ENCODE peak calls at places on chromosomes 5 and 9, in four cellular contexts. I, R, K and Z are unnamed samples.

GRCh38 chr9:92749071-92749933 is 15.3 kb downstream of the BICD2 start:
- DNase-seq in R (peak), I (no peak), K (no peak), Z (no peak)

GRCh38 chr5:76252437-76252836 is 150.6 kb upstream of the IQGAP2 start:
- DNase-seq in K (no peak), I (no peak), R (no peak), Z (no peak)

GRCh38 chr5:113216545-113216944 is 218.2 kb downstream of the TSSK1B start:
- DNase-seq in I (no peak), R (no peak), K (no peak), Z (no peak)

GRCh38 chr9:128902351-128903078 is 18.3 kb upstream of the PHYHD1 start:
- DNase-seq in K (no peak), R (peak), I (no peak), Z (no peak)

GRCh38 chr5:32709789-32710334 is 1.3 kb upstream of the NPR3 start:
- DNase-seq in R (peak), K (peak), I (no peak), Z (peak)

GRCh38 chr5:120985526-120985925 is 521.4 kb downstream of the PRR16 start:
- DNase-seq in I (no peak), R (no peak), K (no peak), Z (no peak)

GRCh38 chr5:88878976-88879375 is 4.0 kb downstream of the MEF2C start:
- DNase-seq in R (no peak), I (no peak), K (peak), Z (peak)

GRCh38 chr9:136793063-136793946 is 2.2 kb downstream of the TMEM141 start:
- DNase-seq in K (no peak), R (no peak), I (no peak), Z (no peak)

GRCh38 chr5:77379558-77380061 is 112.5 kb downstream of the WDR41 start:
- DNase-seq in R (no peak), K (no peak), I (no peak), Z (no peak)

GRCh38 chr9:134449180-134449916 is 123.1 kb downstream of the RXRA start:
- DNase-seq in I (peak), R (peak), K (peak), Z (peak)

GRCh38 chr9:86795861-86796497 is 151.3 kb downstream of the GAS1 start:
- DNase-seq in I (peak), R (no peak), K (peak), Z (peak)

GRCh38 chr5:676699-677076 is 16.5 kb downstream of the TPPP start:
- DNase-seq in K (no peak), R (peak), I (no peak), Z (no peak)

GRCh38 chr5:4295663-4296339 is 700.2 kb downstream of the IRX1 start:
- DNase-seq in I (no peak), K (no peak), R (no peak), Z (peak)

GRCh38 chr5:134957920-134958608 is 9.6 kb upstream of the CATSPER3 start:
- DNase-seq in R (no peak), K (no peak), I (no peak), Z (no peak)

GRCh38 chr5:168409601-168410458 is 76.4 kb upstream of the RARS1 start:
- DNase-seq in K (peak), R (peak), I (no peak), Z (peak)

GRCh38 chr5:124583469-124584350 is 162.7 kb downstream of the ZNF608 start:
- DNase-seq in I (peak), K (peak), R (no peak), Z (peak)

GRCh38 chr5:64766105-64766504 is 2.4 kb downstream of the SREK1IP1 start:
- DNase-seq in I (no peak), K (peak), R (no peak), Z (peak)

GRCh38 chr9:98864257-98865180 is 57.0 kb downstream of the GALNT12 start:
- DNase-seq in K (peak), R (no peak), I (peak), Z (peak)

GRCh38 chr9:76459691-76460635 is 981 bp downstream of the GCNT1 start:
- DNase-seq in I (no peak), R (peak), K (peak), Z (peak)

GRCh38 chr5:142618125-142618524 is 67.8 kb downstream of the FGF1 start:
- DNase-seq in R (no peak), I (no peak), K (peak), Z (peak)

GRCh38 chr5:169980418-169981053 is at the start of gene INSYN2B:
- DNase-seq in R (no peak), K (peak), I (peak), Z (peak)

GRCh38 chr5:79070002-79070567 is 518 bp downstream of the BHMT2 start:
- DNase-seq in K (peak), I (no peak), R (no peak), Z (peak)

GRCh38 chr9:132082188-132082587 is 2.5 kb upstream of the MED27 start:
- DNase-seq in I (no peak), K (no peak), R (no peak), Z (no peak)

GRCh38 chr9:70097187-70097586 is 53.5 kb downstream of the MAMDC2 start:
- DNase-seq in K (no peak), I (no peak), R (no peak), Z (no peak)

GRCh38 chr9:127982912-127983311 is 2.1 kb upstream of the EEIG1 start:
- DNase-seq in R (no peak), I (no peak), K (no peak), Z (no peak)

GRCh38 chr5:96745844-96746531 is 61.8 kb downstream of the ERAP1 start:
- DNase-seq in K (no peak), I (peak), R (no peak), Z (peak)

DNA sequence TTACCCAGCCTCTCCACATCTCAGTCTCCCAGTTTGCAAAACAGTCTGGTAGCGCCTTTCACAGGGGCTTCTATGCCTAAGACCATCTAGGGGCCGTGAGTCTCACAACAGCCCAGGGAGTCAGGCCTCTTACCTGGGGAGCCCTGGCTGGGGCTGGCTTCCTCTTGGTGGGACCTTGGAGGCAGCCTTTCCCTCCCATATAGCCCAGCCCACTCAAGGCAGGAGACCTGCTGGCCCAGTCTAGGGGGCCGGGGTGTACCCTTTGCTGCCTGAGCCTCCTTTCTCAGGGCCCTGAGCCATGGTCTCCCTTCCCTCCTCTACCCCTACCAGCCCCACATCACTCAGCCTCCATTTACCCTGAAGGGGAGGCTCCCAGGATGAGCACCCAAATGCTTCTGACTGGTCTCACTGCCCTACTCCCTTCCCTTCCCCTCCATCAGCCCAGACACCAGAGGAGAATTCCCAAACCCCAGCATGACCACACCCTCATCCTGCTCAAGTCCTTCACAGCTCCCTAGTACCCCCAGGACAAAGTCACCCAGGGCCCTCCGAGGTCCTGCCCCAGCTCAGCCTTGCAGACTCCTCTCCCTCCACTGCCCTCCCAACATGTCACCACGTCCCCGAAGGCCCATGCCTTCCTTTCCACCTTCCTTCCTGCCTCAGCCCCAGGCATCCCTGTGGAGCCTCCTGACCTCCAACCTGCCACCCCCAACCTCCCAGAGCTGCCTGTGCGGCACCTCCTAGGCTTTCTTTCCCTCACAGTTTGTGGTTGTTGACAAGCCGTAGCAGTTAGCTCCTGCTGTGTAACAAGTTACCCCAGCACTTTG is 55.3 kb downstream of the BARX1 start:
- DNase-seq in K (no peak), I (no peak), R (peak), Z (no peak)
- H3K4me3 ChIP-seq in K (no peak), I (no peak), R (no peak), Z (no peak)

DNA sequence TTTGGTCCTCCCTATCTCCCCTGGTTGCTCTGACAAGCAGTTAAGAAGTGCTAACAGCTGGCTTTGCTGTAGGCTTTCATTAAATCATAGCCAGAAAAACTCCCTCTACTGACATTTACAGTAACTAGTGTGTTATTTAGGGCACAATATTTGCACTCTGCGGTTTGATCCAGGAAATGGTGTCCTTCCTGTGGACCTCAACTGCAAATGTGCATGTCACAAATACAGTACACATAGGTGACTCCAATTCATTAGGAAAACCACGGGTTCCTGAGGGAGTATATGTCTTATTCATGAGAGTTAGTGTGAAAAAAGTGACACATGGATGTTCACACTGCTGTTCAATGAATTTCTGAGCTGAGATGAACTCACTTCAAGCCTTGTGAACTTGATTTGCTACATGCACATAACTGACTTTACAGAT is 281.6 kb downstream of the EFNA5 start:
- DNase-seq in I (peak), K (peak), R (no peak), Z (peak)
- TF ChIP-seq CTCF in I (no peak), K (no peak), R (no peak), Z (peak)

DNA sequence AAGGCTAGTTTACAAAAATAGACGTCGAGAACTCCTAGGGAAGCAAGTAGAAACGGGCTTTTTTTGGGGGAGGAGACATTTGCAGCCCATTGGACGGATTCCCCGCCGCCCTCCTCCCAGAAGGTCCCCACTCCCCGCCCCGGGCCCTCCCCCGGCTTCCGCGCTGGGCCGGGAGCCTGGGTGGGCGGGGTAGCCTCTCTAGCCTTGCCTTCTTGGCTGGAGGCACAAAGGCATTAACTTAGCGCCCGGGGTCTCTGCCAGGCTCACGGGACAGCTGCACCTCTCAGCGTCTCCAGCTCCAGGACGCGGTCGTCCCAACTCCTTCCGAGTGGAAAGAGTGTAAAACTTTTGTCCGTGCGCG is at the start of gene DMRTA1:
- DNase-seq in K (peak), R (peak), I (no peak), Z (peak)
- H3K4me3 ChIP-seq in K (peak), R (peak), I (peak), Z (peak)

DNA sequence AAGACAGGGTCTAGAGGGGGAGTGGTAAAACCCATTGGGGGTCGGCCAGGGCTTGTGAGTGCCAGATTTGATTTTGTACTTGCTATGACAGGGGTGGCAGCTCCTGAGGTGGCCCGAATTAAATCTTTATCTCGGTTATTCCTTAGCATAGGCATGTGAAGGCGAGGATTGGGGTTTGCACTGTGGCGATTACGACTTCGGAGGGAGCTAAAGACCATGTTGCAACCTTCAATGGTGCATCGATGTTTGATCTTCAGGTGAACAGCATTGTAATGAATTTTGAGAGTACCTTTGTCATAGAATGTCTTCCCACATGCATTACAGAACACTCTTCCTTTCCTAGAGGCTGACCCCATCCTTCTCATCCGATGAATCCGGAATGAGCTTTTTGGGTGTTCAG is 433.9 kb downstream of the BNC2 start:
- DNase-seq in R (no peak), I (no peak), K (no peak), Z (no peak)
- TF ChIP-seq CTCF in R (no peak), I (no peak), K (no peak), Z (no peak)

DNA sequence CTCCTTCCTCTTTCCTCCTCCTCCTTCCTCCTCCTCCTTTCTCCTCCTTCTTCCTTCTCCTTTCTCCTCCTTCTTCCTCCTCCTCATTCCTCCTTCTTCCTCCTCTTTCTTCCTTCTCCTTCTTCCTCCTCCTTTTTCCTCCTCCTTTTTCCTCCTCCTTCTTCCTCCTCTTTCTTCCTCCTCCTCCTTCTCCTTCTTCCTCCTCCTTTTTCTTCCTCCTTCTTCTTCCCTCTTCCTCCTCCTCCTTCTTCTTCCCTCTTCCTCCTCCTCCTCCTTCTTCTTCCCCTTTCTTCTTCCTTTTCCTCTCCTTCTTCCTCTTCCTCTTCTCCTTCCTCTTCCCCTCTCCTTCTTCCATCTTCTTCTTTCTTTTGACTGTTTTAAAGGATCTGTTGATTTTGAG is 538.8 kb downstream of the TMEM38B start:
- DNase-seq in K (no peak), I (no peak), R (no peak), Z (no peak)
- H3K4me3 ChIP-seq in K (no peak), I (no peak), R (no peak), Z (no peak)

GRCh38 chr9:115694991-115695390 is 458.6 kb upstream of the PAPPA start:
- DNase-seq in R (no peak), K (peak), I (no peak), Z (peak)

GRCh38 chr9:115691097-115691496 is 462.5 kb upstream of the PAPPA start:
- DNase-seq in I (peak), R (no peak), K (peak), Z (peak)

GRCh38 chr9:115689331-115689730 is 464.3 kb upstream of the PAPPA start:
- DNase-seq in K (no peak), R (no peak), I (no peak), Z (no peak)

GRCh38 chr9:115691686-115692085 is 461.9 kb upstream of the PAPPA start:
- DNase-seq in K (peak), R (no peak), I (peak), Z (peak)

DNA sequence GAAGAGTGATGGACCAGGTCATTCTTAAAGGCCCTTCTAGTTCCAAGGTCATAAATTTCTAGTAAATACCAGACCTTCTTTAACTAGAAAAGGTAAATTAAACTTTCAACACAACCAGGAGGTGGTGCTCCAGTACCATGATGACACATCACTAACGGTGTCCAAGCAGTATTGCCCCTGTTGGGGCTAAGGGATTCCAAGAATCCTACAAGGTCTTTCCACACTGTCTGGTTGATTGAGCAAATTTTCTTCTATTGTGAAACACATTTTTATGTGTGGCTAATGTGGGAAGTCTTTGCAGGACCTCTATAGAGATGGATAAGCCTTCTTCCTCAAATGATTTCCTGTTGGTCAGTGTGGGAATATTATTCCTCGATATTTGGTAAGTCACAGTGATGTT is 459.6 kb upstream of the PAPPA start:
- DNase-seq in K (peak), I (peak), R (no peak), Z (peak)
- TF ChIP-seq CTCF in K (peak), I (peak), R (no peak), Z (peak)

DNA sequence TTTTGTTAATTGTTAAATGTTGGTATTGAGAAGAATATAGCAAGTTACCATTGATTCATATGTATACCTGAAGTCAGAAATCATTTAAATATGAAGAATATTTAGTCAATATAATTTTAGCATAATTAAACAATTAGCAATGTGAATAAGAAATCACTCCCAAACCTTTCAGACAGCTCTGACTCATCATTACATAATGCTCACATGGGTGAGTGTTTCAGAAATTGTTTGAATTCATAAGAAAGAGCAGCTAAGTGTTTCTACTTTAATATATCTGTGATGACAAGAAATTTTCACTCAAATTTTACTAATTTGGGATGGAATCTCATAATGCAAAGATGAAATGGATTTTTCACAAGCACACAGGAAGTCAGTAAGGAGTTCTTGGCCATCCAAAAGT is 42.0 kb upstream of the CDC42SE2 start:
- DNase-seq in R (no peak), I (no peak), K (peak), Z (peak)
- H3K4me3 ChIP-seq in R (no peak), I (no peak), K (no peak), Z (no peak)

GRCh38 chr5:68272289-68272688 is 56.7 kb downstream of the PIK3R1 start:
- DNase-seq in R (no peak), I (no peak), K (no peak), Z (peak)

GRCh38 chr5:68271124-68271523 is 55.6 kb downstream of the PIK3R1 start:
- DNase-seq in K (no peak), I (no peak), R (no peak), Z (no peak)

GRCh38 chr5:68269820-68270219 is 54.3 kb downstream of the PIK3R1 start:
- DNase-seq in I (no peak), R (no peak), K (no peak), Z (no peak)

GRCh38 chr5:68268363-68269130 is 53.0 kb downstream of the PIK3R1 start:
- DNase-seq in R (no peak), I (no peak), K (no peak), Z (no peak)

DNA sequence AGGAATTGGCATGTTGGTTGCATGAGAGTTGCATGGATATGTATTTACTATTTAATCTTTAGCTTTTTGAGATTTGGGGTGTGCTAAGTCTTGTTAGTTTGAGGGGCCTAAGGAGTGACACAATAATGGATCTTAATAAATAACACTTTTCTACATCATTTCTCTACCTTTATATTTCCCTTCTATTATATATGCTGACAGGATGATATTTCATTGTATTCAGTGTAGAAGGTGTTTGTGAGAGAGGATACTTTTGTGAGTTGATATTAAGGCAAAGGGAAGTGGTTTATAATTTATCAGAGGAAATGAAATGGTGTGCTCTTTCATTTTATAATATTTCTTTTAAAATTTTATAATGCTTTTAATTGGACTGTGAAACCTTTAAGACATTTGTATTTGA is 55.0 kb downstream of the PIK3R1 start:
- DNase-seq in K (no peak), I (no peak), R (no peak), Z (no peak)
- TF ChIP-seq CTCF in K (no peak), I (no peak), R (no peak), Z (no peak)

DNA sequence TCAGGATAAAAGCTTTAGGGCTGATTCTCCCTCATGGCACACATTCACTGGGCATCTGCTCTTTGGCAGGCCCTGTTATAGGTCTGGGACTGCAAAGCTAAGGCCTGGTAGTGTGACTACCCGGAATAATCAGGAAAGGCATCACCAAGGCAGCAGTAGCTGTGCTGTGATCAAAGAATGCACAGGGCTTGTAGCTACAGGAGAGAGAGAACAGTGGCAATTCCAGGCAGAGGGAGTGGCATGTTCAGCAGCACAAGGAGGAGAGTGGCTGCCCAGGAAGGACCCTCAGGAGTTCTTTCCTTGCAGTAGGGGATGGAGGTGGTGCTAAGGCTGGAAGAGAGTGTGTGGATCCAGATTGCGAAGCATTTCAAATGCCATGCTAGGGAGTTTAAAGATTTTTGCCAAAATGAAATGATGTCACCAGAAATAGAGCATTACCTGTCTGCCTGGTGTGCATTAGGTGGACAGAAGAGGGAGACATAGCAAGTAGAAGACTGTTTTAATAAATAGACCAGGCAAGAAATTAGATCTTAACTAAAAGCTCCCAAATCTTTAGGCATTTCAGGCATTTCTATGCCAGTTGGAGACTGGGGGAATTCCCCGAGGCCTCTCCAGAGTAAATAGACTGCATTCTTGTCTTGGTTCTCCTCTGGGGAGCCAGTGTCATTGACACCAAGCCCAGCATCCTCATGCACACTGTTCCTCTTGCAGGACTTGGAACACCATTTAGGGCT is 69.1 kb downstream of the GPR21 start:
- DNase-seq in R (no peak), K (no peak), I (no peak), Z (no peak)
- H3K4me3 ChIP-seq in R (no peak), K (no peak), I (no peak), Z (no peak)